ENCODE peak calls at places on chromosomes 3 and 15, in four cellular contexts. H is AG08395, I is H7, V is tibial artery. T is an unnamed sample.

GRCh38 chr3:108036984-108037741 is 53.7 kb downstream of the CD47 start:
- DNase-seq in H (peak), I (no peak), V (no peak), T (no peak)

GRCh38 chr3:177058647-177059046 is 138.6 kb downstream of the TBL1XR1 start:
- DNase-seq in H (no peak), V (no peak), I (no peak), T (no peak)

GRCh38 chr3:173465112-173465511 is 67.6 kb downstream of the NLGN1 start:
- DNase-seq in H (peak), I (no peak), V (no peak), T (no peak)

GRCh38 chr3:128240232-128240631 is 87.0 kb downstream of the EEFSEC start:
- DNase-seq in H (no peak), I (no peak), V (no peak), T (no peak)

GRCh38 chr15:69656271-69657030 is 203.8 kb downstream of the RPLP1 start:
- DNase-seq in H (no peak), I (no peak), V (no peak), T (no peak)

GRCh38 chr3:41198526-41198925 is 779 bp upstream of the CTNNB1 start:
- DNase-seq in V (peak), I (no peak), H (no peak), T (no peak)

GRCh38 chr3:23620616-23621015 is 185.1 kb upstream of the UBE2E1 start:
- DNase-seq in I (no peak), V (no peak), H (no peak), T (no peak)

GRCh38 chr3:33006081-33006480 is 54.6 kb downstream of the CCR4 start:
- DNase-seq in V (no peak), H (no peak), I (no peak), T (peak)

T was measured in WTC11.